ENCODE peak calls at places on chromosomes 2 and 18, in nine cellular contexts. One of them, this sample, is unnamed.

GRCh38 chr2:152537252-152537651 is 180.0 kb downstream of the PRPF40A start:
- DNase-seq in AG10803: no peak
- DNase-seq in body of pancreas: no peak
- DNase-seq in IMR-90: peak
- DNase-seq in fibroblast of lung: no peak
- DNase-seq in left ventricle myocardium inferior: no peak
- DNase-seq in tibial artery: no peak
- DNase-seq in esophagus squamous epithelium: no peak
- DNase-seq in sigmoid colon: no peak
- DNase-seq in this sample: no peak

GRCh38 chr2:240567872-240568677 is at the start of gene RNPEPL1:
- DNase-seq in AG10803: no peak
- DNase-seq in body of pancreas: peak
- DNase-seq in IMR-90: no peak
- DNase-seq in fibroblast of lung: peak
- DNase-seq in left ventricle myocardium inferior: peak
- DNase-seq in tibial artery: peak
- DNase-seq in esophagus squamous epithelium: no peak
- DNase-seq in sigmoid colon: peak
- DNase-seq in this sample: no peak

GRCh38 chr2:4549811-4550210 is 846.4 kb downstream of the DCDC2C start:
- DNase-seq in AG10803: no peak
- DNase-seq in body of pancreas: no peak
- DNase-seq in IMR-90: no peak
- DNase-seq in fibroblast of lung: no peak
- DNase-seq in left ventricle myocardium inferior: no peak
- DNase-seq in tibial artery: no peak
- DNase-seq in esophagus squamous epithelium: no peak
- DNase-seq in sigmoid colon: no peak
- DNase-seq in this sample: no peak

GRCh38 chr18:8818982-8819381 is 113.6 kb downstream of the MTCL1 start:
- DNase-seq in AG10803: no peak
- DNase-seq in body of pancreas: no peak
- DNase-seq in IMR-90: no peak
- DNase-seq in fibroblast of lung: no peak
- DNase-seq in left ventricle myocardium inferior: no peak
- DNase-seq in tibial artery: no peak
- DNase-seq in esophagus squamous epithelium: no peak
- DNase-seq in sigmoid colon: no peak
- DNase-seq in this sample: no peak

GRCh38 chr2:135948642-135949355 is 36.6 kb downstream of the DARS1 start:
- DNase-seq in AG10803: peak
- DNase-seq in body of pancreas: no peak
- DNase-seq in IMR-90: peak
- DNase-seq in fibroblast of lung: peak
- DNase-seq in left ventricle myocardium inferior: no peak
- DNase-seq in tibial artery: no peak
- DNase-seq in esophagus squamous epithelium: no peak
- DNase-seq in sigmoid colon: no peak
- DNase-seq in this sample: peak

GRCh38 chr2:108392029-108392428 is 14.3 kb downstream of the SULT1C4 start:
- DNase-seq in AG10803: no peak
- DNase-seq in body of pancreas: no peak
- DNase-seq in IMR-90: no peak
- DNase-seq in fibroblast of lung: no peak
- DNase-seq in left ventricle myocardium inferior: no peak
- DNase-seq in tibial artery: no peak
- DNase-seq in esophagus squamous epithelium: no peak
- DNase-seq in sigmoid colon: no peak
- DNase-seq in this sample: no peak

GRCh38 chr2:218809515-218809914 is 22.1 kb downstream of the PRKAG3 start:
- DNase-seq in AG10803: no peak
- DNase-seq in body of pancreas: no peak
- DNase-seq in IMR-90: no peak
- DNase-seq in fibroblast of lung: no peak
- DNase-seq in left ventricle myocardium inferior: no peak
- DNase-seq in tibial artery: no peak
- DNase-seq in esophagus squamous epithelium: no peak
- DNase-seq in sigmoid colon: no peak
- DNase-seq in this sample: no peak

GRCh38 chr2:31137211-31138036 is 816 bp downstream of the GALNT14 start:
- DNase-seq in AG10803: no peak
- DNase-seq in body of pancreas: peak
- DNase-seq in IMR-90: no peak
- DNase-seq in fibroblast of lung: no peak
- DNase-seq in left ventricle myocardium inferior: no peak
- DNase-seq in tibial artery: no peak
- DNase-seq in esophagus squamous epithelium: no peak
- DNase-seq in sigmoid colon: no peak
- DNase-seq in this sample: no peak

GRCh38 chr2:235105821-235106359 is 154.1 kb downstream of the SH3BP4 start:
- DNase-seq in AG10803: no peak
- DNase-seq in body of pancreas: no peak
- DNase-seq in IMR-90: no peak
- DNase-seq in fibroblast of lung: peak
- DNase-seq in left ventricle myocardium inferior: no peak
- DNase-seq in tibial artery: no peak
- DNase-seq in esophagus squamous epithelium: no peak
- DNase-seq in sigmoid colon: no peak
- DNase-seq in this sample: no peak

GRCh38 chr2:173149491-173149890 is 73.8 kb downstream of the MAP3K20 start:
- DNase-seq in AG10803: no peak
- DNase-seq in body of pancreas: no peak
- DNase-seq in IMR-90: no peak
- DNase-seq in fibroblast of lung: no peak
- DNase-seq in left ventricle myocardium inferior: no peak
- DNase-seq in tibial artery: no peak
- DNase-seq in esophagus squamous epithelium: no peak
- DNase-seq in sigmoid colon: no peak
- DNase-seq in this sample: peak

GRCh38 chr18:37779220-37779619 is 213.6 kb upstream of the CELF4 start:
- DNase-seq in AG10803: no peak
- DNase-seq in body of pancreas: no peak
- DNase-seq in IMR-90: no peak
- DNase-seq in fibroblast of lung: no peak
- DNase-seq in left ventricle myocardium inferior: no peak
- DNase-seq in tibial artery: no peak
- DNase-seq in esophagus squamous epithelium: no peak
- DNase-seq in sigmoid colon: no peak
- DNase-seq in this sample: no peak

GRCh38 chr2:7363906-7364305 is 446.7 kb downstream of the RNF144A start:
- DNase-seq in AG10803: no peak
- DNase-seq in body of pancreas: no peak
- DNase-seq in IMR-90: no peak
- DNase-seq in fibroblast of lung: no peak
- DNase-seq in left ventricle myocardium inferior: no peak
- DNase-seq in tibial artery: no peak
- DNase-seq in esophagus squamous epithelium: no peak
- DNase-seq in sigmoid colon: no peak
- DNase-seq in this sample: no peak

GRCh38 chr2:238157506-238158017 is 1.2 kb upstream of the ERFE start:
- DNase-seq in AG10803: no peak
- DNase-seq in body of pancreas: no peak
- DNase-seq in IMR-90: no peak
- DNase-seq in fibroblast of lung: no peak
- DNase-seq in left ventricle myocardium inferior: peak
- DNase-seq in tibial artery: no peak
- DNase-seq in esophagus squamous epithelium: no peak
- DNase-seq in sigmoid colon: no peak
- DNase-seq in this sample: no peak

GRCh38 chr2:95530734-95531133 is 46.2 kb upstream of the TRIM43B start:
- DNase-seq in AG10803: peak
- DNase-seq in body of pancreas: no peak
- DNase-seq in IMR-90: peak
- DNase-seq in fibroblast of lung: peak
- DNase-seq in left ventricle myocardium inferior: no peak
- DNase-seq in tibial artery: no peak
- DNase-seq in esophagus squamous epithelium: no peak
- DNase-seq in sigmoid colon: no peak
- DNase-seq in this sample: no peak

GRCh38 chr2:60849165-60849564 is 32.2 kb upstream of the REL start:
- DNase-seq in AG10803: peak
- DNase-seq in body of pancreas: no peak
- DNase-seq in IMR-90: peak
- DNase-seq in fibroblast of lung: peak
- DNase-seq in left ventricle myocardium inferior: no peak
- DNase-seq in tibial artery: no peak
- DNase-seq in esophagus squamous epithelium: no peak
- DNase-seq in sigmoid colon: no peak
- DNase-seq in this sample: peak

GRCh38 chr2:232444409-232445148 is 11.4 kb upstream of the ALPI start:
- DNase-seq in AG10803: peak
- DNase-seq in body of pancreas: peak
- DNase-seq in IMR-90: peak
- DNase-seq in fibroblast of lung: peak
- DNase-seq in left ventricle myocardium inferior: peak
- DNase-seq in tibial artery: no peak
- DNase-seq in esophagus squamous epithelium: no peak
- DNase-seq in sigmoid colon: no peak
- DNase-seq in this sample: peak

GRCh38 chr2:96267159-96267971 is 1.3 kb downstream of the CIAO1 start:
- DNase-seq in AG10803: peak
- DNase-seq in body of pancreas: peak
- DNase-seq in IMR-90: peak
- DNase-seq in fibroblast of lung: peak
- DNase-seq in left ventricle myocardium inferior: no peak
- DNase-seq in tibial artery: no peak
- DNase-seq in esophagus squamous epithelium: no peak
- DNase-seq in sigmoid colon: no peak
- DNase-seq in this sample: peak

GRCh38 chr2:225534697-225535096 is 135.2 kb downstream of the NYAP2 start:
- DNase-seq in AG10803: no peak
- DNase-seq in body of pancreas: no peak
- DNase-seq in IMR-90: no peak
- DNase-seq in fibroblast of lung: no peak
- DNase-seq in left ventricle myocardium inferior: no peak
- DNase-seq in tibial artery: no peak
- DNase-seq in esophagus squamous epithelium: no peak
- DNase-seq in sigmoid colon: no peak
- DNase-seq in this sample: no peak

GRCh38 chr18:2570772-2571199 is 519 bp downstream of the METTL4 start:
- DNase-seq in AG10803: peak
- DNase-seq in body of pancreas: peak
- DNase-seq in IMR-90: peak
- DNase-seq in fibroblast of lung: peak
- DNase-seq in left ventricle myocardium inferior: peak
- DNase-seq in tibial artery: peak
- DNase-seq in esophagus squamous epithelium: no peak
- DNase-seq in sigmoid colon: peak
- DNase-seq in this sample: peak
- TF ChIP-seq CTCF in AG10803: peak
- TF ChIP-seq CTCF in body of pancreas: peak
- TF ChIP-seq CTCF in IMR-90: no peak
- TF ChIP-seq CTCF in fibroblast of lung: peak
- TF ChIP-seq CTCF in left ventricle myocardium inferior: peak
- TF ChIP-seq CTCF in tibial artery: no peak
- TF ChIP-seq CTCF in esophagus squamous epithelium: no peak
- TF ChIP-seq CTCF in sigmoid colon: no peak
- TF ChIP-seq CTCF in this sample: no peak

DNA sequence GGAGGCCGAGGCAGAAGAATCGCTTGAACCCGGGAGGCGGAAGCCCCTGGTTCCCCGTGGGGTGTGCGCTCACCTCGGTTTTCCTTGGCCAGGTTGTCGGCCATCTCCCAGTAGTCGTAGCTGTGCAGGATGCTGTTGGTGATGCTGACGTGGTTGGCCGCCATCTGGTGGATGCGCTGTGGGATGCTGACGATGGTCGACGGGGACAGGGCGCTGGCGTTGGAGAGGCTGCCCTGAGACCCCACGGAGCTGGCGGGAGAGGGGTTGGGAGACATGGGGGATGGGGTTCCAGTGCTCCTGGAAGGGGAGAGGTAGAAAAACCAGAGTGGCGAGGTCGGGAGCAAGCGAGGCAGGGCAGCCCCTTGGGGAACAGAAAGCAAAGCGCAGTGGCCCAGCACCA is 64.4 kb upstream of the REV1 start:
- DNase-seq in AG10803: no peak
- DNase-seq in body of pancreas: no peak
- DNase-seq in IMR-90: no peak
- DNase-seq in fibroblast of lung: no peak
- DNase-seq in left ventricle myocardium inferior: no peak
- DNase-seq in tibial artery: no peak
- DNase-seq in esophagus squamous epithelium: no peak
- DNase-seq in sigmoid colon: no peak
- DNase-seq in this sample: no peak
- TF ChIP-seq CTCF in AG10803: no peak
- TF ChIP-seq CTCF in body of pancreas: no peak
- TF ChIP-seq CTCF in IMR-90: no peak
- TF ChIP-seq CTCF in fibroblast of lung: no peak
- TF ChIP-seq CTCF in left ventricle myocardium inferior: no peak
- TF ChIP-seq CTCF in tibial artery: no peak
- TF ChIP-seq CTCF in esophagus squamous epithelium: no peak
- TF ChIP-seq CTCF in sigmoid colon: no peak
- TF ChIP-seq CTCF in this sample: no peak

DNA sequence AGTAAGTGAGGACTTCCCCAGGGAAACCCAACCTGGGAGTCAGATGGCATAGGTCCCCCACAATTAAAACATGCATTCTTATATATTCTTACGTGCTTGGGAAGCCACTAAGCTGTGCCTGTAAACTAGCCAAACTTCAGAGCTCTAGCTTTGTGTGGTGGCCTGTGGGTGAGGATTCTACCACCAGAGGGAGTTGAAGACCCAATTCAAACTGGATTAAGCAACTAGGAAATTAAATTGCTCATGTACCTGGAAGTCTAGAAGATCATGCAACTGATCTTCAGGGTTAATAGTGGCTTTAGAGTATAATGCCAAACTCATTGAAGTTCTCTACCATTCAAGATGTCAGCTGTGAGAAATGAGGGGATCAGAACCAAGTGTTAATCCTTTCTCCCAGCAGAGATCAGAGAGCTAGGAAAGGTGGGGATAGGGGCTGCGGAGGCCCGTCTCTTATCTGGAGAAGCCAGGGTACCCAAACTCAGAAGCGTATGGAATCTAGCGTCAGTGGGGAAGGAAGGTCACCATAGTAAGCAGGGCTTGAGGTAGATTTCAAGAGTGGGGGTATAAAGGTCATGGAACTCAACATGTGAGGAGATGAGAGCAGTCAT is 53.2 kb upstream of the CCDC85A start:
- DNase-seq in AG10803: peak
- DNase-seq in body of pancreas: peak
- DNase-seq in IMR-90: peak
- DNase-seq in fibroblast of lung: peak
- DNase-seq in left ventricle myocardium inferior: no peak
- DNase-seq in tibial artery: no peak
- DNase-seq in esophagus squamous epithelium: no peak
- DNase-seq in sigmoid colon: no peak
- DNase-seq in this sample: peak
- TF ChIP-seq CTCF in AG10803: peak
- TF ChIP-seq CTCF in body of pancreas: peak
- TF ChIP-seq CTCF in IMR-90: peak
- TF ChIP-seq CTCF in fibroblast of lung: peak
- TF ChIP-seq CTCF in left ventricle myocardium inferior: peak
- TF ChIP-seq CTCF in tibial artery: peak
- TF ChIP-seq CTCF in esophagus squamous epithelium: peak
- TF ChIP-seq CTCF in sigmoid colon: no peak
- TF ChIP-seq CTCF in this sample: peak

DNA sequence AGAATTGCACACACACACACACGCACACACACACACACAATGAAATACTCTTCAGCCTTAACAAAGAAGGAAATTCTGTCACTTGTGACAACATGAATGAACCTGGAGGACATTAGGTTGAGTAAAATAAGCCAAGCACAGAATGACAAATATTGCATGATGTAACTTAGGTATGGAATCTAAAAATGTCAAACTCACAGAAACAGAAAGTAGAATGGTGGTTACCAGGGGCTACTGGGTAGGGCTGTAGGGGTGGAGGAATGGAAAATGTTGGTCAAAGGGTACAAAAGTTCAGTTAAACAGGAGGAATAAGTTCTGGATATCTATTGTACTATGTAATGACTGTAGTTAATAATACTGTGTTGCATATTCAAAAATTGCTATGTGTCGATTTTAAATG is 29.5 kb downstream of the SCN2A start:
- DNase-seq in AG10803: no peak
- DNase-seq in body of pancreas: no peak
- DNase-seq in IMR-90: no peak
- DNase-seq in fibroblast of lung: no peak
- DNase-seq in left ventricle myocardium inferior: no peak
- DNase-seq in tibial artery: no peak
- DNase-seq in esophagus squamous epithelium: no peak
- DNase-seq in sigmoid colon: no peak
- DNase-seq in this sample: no peak
- TF ChIP-seq CTCF in AG10803: no peak
- TF ChIP-seq CTCF in body of pancreas: no peak
- TF ChIP-seq CTCF in IMR-90: no peak
- TF ChIP-seq CTCF in fibroblast of lung: no peak
- TF ChIP-seq CTCF in left ventricle myocardium inferior: no peak
- TF ChIP-seq CTCF in tibial artery: no peak
- TF ChIP-seq CTCF in esophagus squamous epithelium: no peak
- TF ChIP-seq CTCF in sigmoid colon: no peak
- TF ChIP-seq CTCF in this sample: no peak